ENCODE peak calls at places on chromosomes 1 and 21, in four cellular contexts. I is tibial artery, Z is bronchial epithelial cell, U is A172. P is an unnamed sample.

GRCh38 chr1:87140831-87141540 is 187.7 kb upstream of the LMO4 start:
- DNase-seq in I (no peak), Z (peak; percentile 83), U (peak; percentile 9), P (no peak)

GRCh38 chr1:52288286-52288685 is 77.7 kb downstream of the CC2D1B start:
- DNase-seq in I (no peak), Z (peak; percentile 9), U (peak; percentile 1), P (no peak)

GRCh38 chr1:160704250-160704649 is 7.4 kb downstream of the CD48 start:
- DNase-seq in I (peak; percentile 27), Z (peak; percentile 25), U (no peak), P (peak; percentile 47)

GRCh38 chr21:29658177-29658933 is 281.4 kb downstream of the GRIK1 start:
- DNase-seq in I (no peak), Z (no peak), U (no peak), P (no peak)

GRCh38 chr1:235442788-235443429 is 61.3 kb downstream of the B3GALNT2 start:
- DNase-seq in I (no peak), Z (peak; percentile 78), U (peak; percentile 81), P (no peak)

GRCh38 chr1:231527586-231528174 is 789 bp upstream of the TSNAX start:
- DNase-seq in I (no peak), Z (no peak), U (no peak), P (no peak)

GRCh38 chr1:115567431-115567830 is 74.3 kb upstream of the VANGL1 start:
- DNase-seq in I (no peak), Z (no peak), U (no peak), P (no peak)

GRCh38 chr1:201190624-201191051 is at the start of gene IGFN1:
- DNase-seq in I (no peak), Z (no peak), U (peak; percentile 90), P (no peak)

GRCh38 chr1:202266061-202266765 is 72.6 kb downstream of the LGR6 start:
- DNase-seq in I (peak; percentile 7), Z (no peak), U (no peak), P (no peak)

GRCh38 chr1:177278626-177279390 is 108.0 kb downstream of the BRINP2 start:
- DNase-seq in I (no peak), Z (peak; percentile 87), U (no peak), P (no peak)

GRCh38 chr1:53678948-53679825 is 59.8 kb downstream of the GLIS1 start:
- DNase-seq in I (no peak), Z (no peak), U (no peak), P (no peak)

GRCh38 chr1:236083650-236084385 is 18.9 kb upstream of the NID1 start:
- DNase-seq in I (no peak), Z (peak; percentile 94), U (peak; percentile 43), P (no peak)

GRCh38 chr21:37369307-37369854 is 2.8 kb downstream of the DYRK1A start:
- DNase-seq in I (no peak), Z (no peak), U (no peak), P (no peak)

GRCh38 chr1:244346972-244347618 is 104.6 kb downstream of the ADSS2 start:
- DNase-seq in I (no peak), Z (no peak), U (no peak), P (no peak)

GRCh38 chr1:111707906-111708305 is 31.3 kb downstream of the INKA2 start:
- DNase-seq in I (no peak), Z (peak; percentile 39), U (no peak), P (no peak)

P was measured in Right ventricle myocardium superior.